ENCODE peak calls at places on chromosomes 16 and 17, in six cellular contexts. M is cardiac muscle cell; P is M059J; Z is A549; J is globus pallidus; X is stimulated activated CD8-positive, alpha-beta memory T cell treated with anti-CD3 and anti-CD28 coated beads, Interleukin-4, amount 100 ng/mL, for 4 hours. W is an unnamed sample.
A peak's percentile ranks its signal among the peaks of the same experiment; 100 is the strongest.

GRCh38 chr16:52398491-52398960 is 148.4 kb downstream of the TOX3 start:
- DNase-seq in M (no peak), P (no peak), Z (no peak), J (no peak), X (no peak), W (no peak)

GRCh38 chr16:87027056-87027616 is 290.1 kb downstream of the C16orf95 start:
- DNase-seq in M (no peak), P (no peak), Z (no peak), J (no peak), X (no peak), W (no peak)

GRCh38 chr17:56596741-56597494 is 3.4 kb downstream of the NOG start:
- DNase-seq in M (no peak), P (no peak), Z (no peak), J (no peak), X (no peak), W (no peak)

GRCh38 chr16:13343981-13344380 is 442.6 kb downstream of the SHISA9 start:
- DNase-seq in M (no peak), P (peak; percentile 47), Z (no peak), J (no peak), X (no peak), W (no peak)

GRCh38 chr17:73954981-73955380 is 248.5 kb upstream of the RPL38 start:
- DNase-seq in M (no peak), P (no peak), Z (no peak), J (no peak), X (no peak), W (no peak)

GRCh38 chr16:3266873-3267537 is 10.6 kb upstream of the MEFV start:
- DNase-seq in M (peak; percentile 72), P (peak; percentile 43), Z (peak; percentile 61), J (peak; percentile 32), X (no peak), W (no peak)

GRCh38 chr17:30000001-30000754 is 58.7 kb downstream of the EFCAB5 start:
- DNase-seq in M (no peak), P (no peak), Z (peak; percentile 27), J (peak; percentile 2), X (no peak), W (no peak)

GRCh38 chr16:22424161-22424937 is 49.9 kb upstream of the CDR2 start:
- DNase-seq in M (peak; percentile 6), P (peak; percentile 88), Z (no peak), J (peak; percentile 33), X (no peak), W (no peak)

GRCh38 chr16:86924537-86924936 is 346.2 kb downstream of the FOXL1 start:
- DNase-seq in M (peak; percentile 48), P (peak; percentile 89), Z (peak; percentile 12), J (no peak), X (no peak), W (no peak)

GRCh38 chr16:48446534-48446920 is 61.3 kb upstream of the SIAH1 start:
- DNase-seq in M (no peak), P (peak; percentile 11), Z (no peak), J (no peak), X (no peak), W (no peak)

GRCh38 chr16:24936151-24936550 is 79.0 kb downstream of the ARHGAP17 start:
- DNase-seq in M (no peak), P (no peak), Z (no peak), J (no peak), X (no peak), W (no peak)

GRCh38 chr17:69314246-69315030 is 12.5 kb downstream of the ABCA5 start:
- DNase-seq in M (no peak), P (no peak), Z (no peak), J (no peak), X (no peak), W (no peak)

GRCh38 chr17:4947411-4948165 is 742 bp downstream of the PFN1 start:
- DNase-seq in M (peak; percentile 62), P (peak; percentile 65), Z (peak; percentile 76), J (no peak), X (no peak), W (no peak)

GRCh38 chr16:89572042-89572441 is 3.5 kb upstream of the CPNE7 start:
- DNase-seq in M (no peak), P (no peak), Z (no peak), J (no peak), X (no peak), W (no peak)

GRCh38 chr17:72603346-72604242 is 482.8 kb downstream of the SOX9 start:
- DNase-seq in M (peak; percentile 25), P (peak; percentile 94), Z (peak; percentile 78), J (no peak), X (no peak), W (no peak)

GRCh38 chr17:73393381-73393780 is 81.6 kb upstream of the CDC42EP4 start:
- DNase-seq in M (no peak), P (no peak), Z (no peak), J (no peak), X (no peak), W (no peak)

GRCh38 chr16:12245923-12246290 is 269.4 kb downstream of the SNX29 start:
- DNase-seq in M (no peak), P (no peak), Z (no peak), J (no peak), X (no peak), W (no peak)

GRCh38 chr17:6313835-6314234 is 121.1 kb downstream of the AIPL1 start:
- DNase-seq in M (no peak), P (no peak), Z (no peak), J (no peak), X (no peak), W (no peak)

GRCh38 chr16:10616744-10617640 is 36.6 kb upstream of the EMP2 start:
- DNase-seq in M (peak; percentile 68), P (peak; percentile 60), Z (peak; percentile 29), J (peak; percentile 15), X (no peak), W (peak; percentile 48)

GRCh38 chr17:64420143-64420670 is 28.7 kb upstream of the MILR1 start:
- DNase-seq in M (peak; percentile 88), P (peak; percentile 83), Z (peak; percentile 85), J (peak; percentile 74), X (no peak), W (no peak)